ENCODE peak calls at places on chromosomes 5 and 9, in six cellular contexts. H, C, B, I, N and E are unnamed samples.
A peak's percentile ranks its signal among the peaks of the same experiment; 100 is the strongest.

GRCh38 chr5:115470921-115471320 is 73.7 kb downstream of the FEM1C start:
- DNase-seq in H (no peak), C (no peak), B (no peak), I (no peak), N (no peak), E (no peak)

GRCh38 chr5:53965459-53965858 is 344.9 kb downstream of the ARL15 start:
- DNase-seq in H (no peak), C (no peak), B (no peak), I (no peak), N (no peak), E (no peak)

GRCh38 chr5:171926311-171926710 is 80.1 kb downstream of the FBXW11 start:
- DNase-seq in H (no peak), C (no peak), B (no peak), I (no peak), N (no peak), E (no peak)

GRCh38 chr9:129939426-129939825 is 103.6 kb downstream of the FNBP1 start:
- DNase-seq in H (no peak), C (no peak), B (no peak), I (no peak), N (no peak), E (no peak)

GRCh38 chr5:43215073-43215631 is 23.1 kb downstream of the NIM1K start:
- DNase-seq in H (no peak), C (no peak), B (no peak), I (no peak), N (no peak), E (no peak)

GRCh38 chr9:23581936-23582335 is 244.1 kb downstream of the ELAVL2 start:
- DNase-seq in H (no peak), C (no peak), B (no peak), I (no peak), N (no peak), E (no peak)

GRCh38 chr9:137977572-137978261 is 100.1 kb downstream of the CACNA1B start:
- DNase-seq in H (no peak), C (no peak), B (no peak), I (no peak), N (no peak), E (no peak)

GRCh38 chr5:153970496-153970895 is 68.2 kb downstream of the FAM114A2 start:
- DNase-seq in H (no peak), C (no peak), B (no peak), I (no peak), N (no peak), E (no peak)

GRCh38 chr9:7967851-7968250 is 168.3 kb upstream of the DMAC1 start:
- DNase-seq in H (no peak), C (no peak), B (peak; percentile 29), I (no peak), N (no peak), E (no peak)

GRCh38 chr5:154368041-154368800 is 77.6 kb upstream of the SAP30L start:
- DNase-seq in H (peak; percentile 74), C (peak; percentile 20), B (no peak), I (peak; percentile 90), N (peak; percentile 82), E (no peak)

GRCh38 chr9:107007361-107007760 is 144.4 kb downstream of the ZNF462 start:
- DNase-seq in H (no peak), C (no peak), B (no peak), I (no peak), N (no peak), E (no peak)

GRCh38 chr9:127262621-127263020 is 2.0 kb upstream of the GARNL3 start:
- DNase-seq in H (no peak), C (no peak), B (no peak), I (no peak), N (no peak), E (no peak)

GRCh38 chr9:114235113-114235589 is 79.8 kb downstream of the COL27A1 start:
- DNase-seq in H (no peak), C (no peak), B (no peak), I (no peak), N (no peak), E (no peak)

GRCh38 chr5:73748510-73749410 is 122.8 kb downstream of the ARHGEF28 start:
- DNase-seq in H (no peak), C (no peak), B (no peak), I (no peak), N (no peak), E (no peak)

GRCh38 chr9:94987731-94988130 is 261.2 kb downstream of the AOPEP start:
- DNase-seq in H (no peak), C (no peak), B (no peak), I (no peak), N (no peak), E (no peak)

GRCh38 chr9:37144762-37145161 is 24.4 kb downstream of the ZCCHC7 start:
- DNase-seq in H (peak; percentile 15), C (peak; percentile 5), B (no peak), I (no peak), N (no peak), E (no peak)

GRCh38 chr9:89539374-89539773 is 41.5 kb upstream of the SEMA4D start:
- DNase-seq in H (no peak), C (no peak), B (no peak), I (no peak), N (no peak), E (no peak)

GRCh38 chr5:135501965-135502364 is 33.8 kb downstream of the NEUROG1 start:
- DNase-seq in H (no peak), C (no peak), B (peak; percentile 88), I (no peak), N (no peak), E (no peak)

GRCh38 chr9:27457445-27457844 is 66.6 kb upstream of the IFNK start:
- DNase-seq in H (no peak), C (peak; percentile 16), B (no peak), I (no peak), N (no peak), E (no peak)

GRCh38 chr5:131416729-131417128 is 152.9 kb downstream of the CDC42SE2 start:
- DNase-seq in H (no peak), C (no peak), B (no peak), I (no peak), N (no peak), E (no peak)

GRCh38 chr5:151115272-151115905 is 34.6 kb upstream of the TNIP1 start:
- DNase-seq in H (peak; percentile 32), C (peak; percentile 83), B (peak; percentile 31), I (peak; percentile 71), N (peak; percentile 77), E (peak; percentile 14)

GRCh38 chr5:161078793-161079192 is 226.8 kb upstream of the ATP10B start:
- DNase-seq in H (no peak), C (no peak), B (no peak), I (no peak), N (no peak), E (no peak)

GRCh38 chr5:141326088-141326854 is 4.0 kb upstream of the PCDHGA1 start:
- DNase-seq in H (peak; percentile 58), C (peak; percentile 58), B (peak; percentile 86), I (no peak), N (no peak), E (no peak)

GRCh38 chr5:61817472-61818326 is 485.6 kb downstream of the ZSWIM6 start:
- DNase-seq in H (peak; percentile 5), C (peak; percentile 52), B (peak; percentile 6), I (peak; percentile 50), N (no peak), E (no peak)

GRCh38 chr9:5388026-5388806 is 48.5 kb upstream of the RLN1 start:
- DNase-seq in H (no peak), C (no peak), B (no peak), I (no peak), N (no peak), E (no peak)

GRCh38 chr9:120474579-120475243 is 105.3 kb downstream of the CDK5RAP2 start:
- DNase-seq in H (no peak), C (no peak), B (no peak), I (no peak), N (no peak), E (no peak)

GRCh38 chr5:32325067-32325466 is 12.3 kb upstream of the MTMR12 start:
- DNase-seq in H (no peak), C (no peak), B (no peak), I (no peak), N (no peak), E (no peak)